ENCODE peak calls at places on chromosomes 3 and 15, in eight cellular contexts. K is uterus; B is NCI-H1092 treated with DMSO at 0.1 percent for 48 hours; C is GM12891; A is amygdala; R is foreskin keratinocyte; D is stimulated activated naive CD8-positive, alpha-beta T cell treated with anti-CD3 and anti-CD28 coated beads, Interleukin-15, amount 100 ng/mL, for 72 hours; F is thoracic aorta. S is an unnamed sample.

GRCh38 chr15:91268510-91268909 is 168.5 kb downstream of the SV2B start:
- DNase-seq in B (no peak), R (no peak), F (no peak), K (no peak), D (no peak), C (no peak), A (no peak), S (no peak)

GRCh38 chr15:40275491-40275890 is 7.4 kb downstream of the ANKRD63 start:
- DNase-seq in R (no peak), F (no peak), A (no peak), B (no peak), C (no peak), K (no peak), D (no peak), S (no peak)

GRCh38 chr15:47548986-47549385 is 168.3 kb upstream of the SEMA6D start:
- DNase-seq in D (no peak), F (no peak), C (no peak), R (no peak), B (no peak), A (no peak), K (no peak), S (no peak)

GRCh38 chr3:185770071-185770470 is 54.8 kb downstream of the IGF2BP2 start:
- DNase-seq in B (no peak), D (no peak), R (no peak), K (no peak), F (no peak), A (no peak), C (no peak), S (no peak)

GRCh38 chr15:85646538-85647091 is 148.1 kb downstream of the KLHL25 start:
- DNase-seq in K (no peak), F (no peak), C (no peak), D (peak), R (no peak), A (no peak), B (no peak), S (peak)

GRCh38 chr15:81386947-81387346 is 12.9 kb upstream of the TMC3 start:
- DNase-seq in F (no peak), K (no peak), A (no peak), C (no peak), B (no peak), R (no peak), D (no peak), S (peak)

GRCh38 chr3:15120986-15121385 is 22.0 kb upstream of the RBSN start:
- DNase-seq in A (no peak), C (no peak), D (no peak), B (peak), F (no peak), K (no peak), R (no peak), S (no peak)

GRCh38 chr3:66441692-66442091 is 59.1 kb downstream of the LRIG1 start:
- DNase-seq in R (no peak), F (no peak), K (no peak), B (no peak), A (no peak), D (no peak), C (no peak), S (no peak)

GRCh38 chr15:45064386-45064785 is 41.4 kb downstream of the SORD start:
- DNase-seq in K (no peak), R (no peak), C (no peak), B (no peak), A (no peak), D (no peak), F (no peak), S (peak)

GRCh38 chr3:17800232-17800631 is 57.8 kb upstream of the TBC1D5 start:
- DNase-seq in F (no peak), K (no peak), R (peak), A (no peak), C (no peak), D (no peak), B (no peak), S (no peak)

GRCh38 chr3:47424434-47425382 is 43.9 kb downstream of the PTPN23 start:
- DNase-seq in D (no peak), A (no peak), C (no peak), K (no peak), B (no peak), F (no peak), R (no peak), S (no peak)

GRCh38 chr15:80743189-80743833 is 35.9 kb upstream of the CEMIP start:
- DNase-seq in K (no peak), A (no peak), D (no peak), C (no peak), F (no peak), R (no peak), B (no peak), S (no peak)

GRCh38 chr3:121834734-121835709 is at the start of the genes EAF2 and IQCB1:
- DNase-seq in F (peak), B (peak), D (peak), A (peak), K (peak), C (peak), R (peak), S (peak)

GRCh38 chr3:144380832-144381231 is 409.2 kb downstream of the DIPK2A start:
- DNase-seq in R (no peak), D (no peak), B (no peak), C (no peak), K (no peak), F (no peak), A (peak), S (no peak)

GRCh38 chr3:50286322-50287227 is 5.7 kb downstream of the IFRD2 start:
- DNase-seq in K (no peak), F (no peak), A (no peak), D (no peak), B (no peak), R (no peak), C (no peak), S (no peak)

GRCh38 chr3:185477316-185477715 is 21.5 kb downstream of the TMEM41A start:
- DNase-seq in A (no peak), C (no peak), D (no peak), F (no peak), B (no peak), R (no peak), K (no peak), S (no peak)

GRCh38 chr15:77798151-77798550 is 165.4 kb upstream of the LINGO1 start:
- DNase-seq in B (peak), R (no peak), C (no peak), D (no peak), F (no peak), K (no peak), A (no peak), S (no peak)

GRCh38 chr15:78695849-78696248 is 54.8 kb upstream of the CHRNB4 start:
- DNase-seq in C (no peak), B (no peak), F (no peak), D (no peak), A (no peak), K (no peak), R (no peak), S (no peak)